ENCODE peak calls at places on chromosomes 2 and 18, in four cellular contexts. I is PC-3, F is adrenal gland, H is upper lobe of left lung. T is an unnamed sample. For H3K4me1, the result is how much of the 10 kb centered on the place peaks cover.

GRCh38 chr18:8052237-8052701 is 485.2 kb downstream of the PTPRM start:
- DNase-seq in H (no peak), F (no peak), I (peak), T (no peak)

GRCh38 chr18:57372444-57372843 is 20.1 kb downstream of the ST8SIA3 start:
- DNase-seq in F (no peak), H (no peak), I (no peak), T (no peak)

GRCh38 chr2:127064642-127065250 is 42.2 kb downstream of the BIN1 start:
- DNase-seq in H (peak), I (peak), F (peak), T (peak)

GRCh38 chr2:210617732-210618330 is 61.4 kb downstream of the CPS1 start:
- DNase-seq in F (peak), I (peak), H (no peak), T (no peak)

GRCh38 chr2:45458909-45459563 is 152.0 kb downstream of the SRBD1 start:
- DNase-seq in I (peak), F (no peak), H (peak), T (no peak)

GRCh38 chr2:105798595-105798994 is 53.9 kb downstream of the NCK2 start:
- DNase-seq in I (no peak), F (no peak), H (no peak), T (no peak)

GRCh38 chr18:75309564-75309963 is 99.0 kb downstream of the TSHZ1 start:
- DNase-seq in I (no peak), H (no peak), F (no peak), T (no peak)

GRCh38 chr18:47985837-47986236 is 55.4 kb upstream of the SMAD2 start:
- DNase-seq in F (no peak), H (peak), I (no peak), T (no peak)

GRCh38 chr18:24136967-24137373 is 1.9 kb upstream of the CABYR start:
- DNase-seq in H (no peak), I (peak), F (no peak), T (no peak)

GRCh38 chr2:189178007-189178406 is 1.6 kb downstream of the COL5A2 start:
- DNase-seq in H (no peak), F (no peak), I (no peak), T (no peak)
- H3K4me3 ChIP-seq in H (peak), F (peak), I (no peak), T (peak)

GRCh38 chr2:10335046-10335840 is 32.5 kb downstream of the HPCAL1 start:
- DNase-seq in I (peak), F (no peak), H (no peak), T (no peak)
- H3K4me1 ChIP-seq in I (under half), F (under half), H (under half), T (under half)

GRCh38 chr2:172082944-172083718 is 2.2 kb upstream of the DLX1 start:
- DNase-seq in I (no peak), H (no peak), F (no peak), T (no peak)
- H3K4me3 ChIP-seq in I (no peak), H (no peak), F (no peak), T (peak)

DNA sequence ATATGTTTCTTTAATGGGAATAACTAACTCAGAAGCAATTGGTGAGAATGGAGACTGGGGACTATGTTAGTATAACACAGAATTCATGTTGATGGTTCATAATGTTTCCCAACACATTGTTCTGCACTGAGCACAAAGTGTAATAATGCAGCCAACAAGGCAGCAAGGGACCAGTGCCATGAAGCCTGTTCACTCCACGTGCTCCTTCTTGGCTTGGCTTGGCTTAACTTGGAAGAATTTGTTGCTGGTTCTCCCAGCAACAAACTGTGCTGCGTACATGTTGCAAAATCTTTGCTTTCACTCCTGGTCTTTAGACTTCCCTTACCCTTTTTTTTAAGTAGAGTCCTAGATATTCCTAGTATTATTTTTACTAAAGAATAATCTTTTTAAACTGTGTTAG is 129.7 kb downstream of the MAP3K20 start:
- DNase-seq in F (no peak), H (peak), I (no peak), T (peak)
- H3K4me1 ChIP-seq in F (under half), H (under half), I (under half), T (half or more)

GRCh38 chr2:162914161-162914560 is 75.6 kb upstream of the KCNH7 start:
- DNase-seq in H (no peak), I (peak), F (no peak), T (no peak)
- H3K4me3 ChIP-seq in H (no peak), I (no peak), F (no peak), T (no peak)

DNA sequence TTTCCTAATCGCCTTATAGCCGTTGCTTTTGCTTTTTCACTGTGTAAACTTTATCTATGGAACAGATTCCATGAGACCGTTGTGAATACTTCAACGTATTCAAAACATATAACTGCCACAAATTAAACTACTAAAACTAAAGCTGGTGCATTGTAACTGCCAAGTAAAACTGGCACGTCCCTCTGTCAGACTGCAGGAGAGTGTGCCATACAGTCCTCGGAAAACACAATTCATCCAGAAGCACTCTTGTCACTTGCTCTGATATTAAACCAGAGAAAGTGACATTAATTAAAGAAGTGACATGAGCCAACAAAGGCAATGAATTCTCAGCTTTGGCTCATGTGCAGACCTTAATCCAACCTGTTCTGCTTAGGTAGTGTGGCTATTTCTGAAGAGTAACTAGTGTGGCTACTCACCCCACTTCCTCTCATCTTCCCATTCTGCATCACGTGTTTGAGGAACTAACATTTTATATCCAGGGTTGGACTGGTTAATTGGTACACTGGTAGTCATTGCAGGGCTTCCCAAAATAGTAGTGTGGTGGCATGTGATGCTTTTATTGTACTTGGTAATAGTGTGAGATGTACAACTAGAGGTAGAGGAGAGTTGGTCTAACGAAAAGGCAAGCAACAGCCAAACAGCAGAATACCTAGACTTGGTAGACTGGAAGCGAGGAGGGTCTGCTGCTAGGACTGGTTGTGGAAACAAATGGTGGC is 9.8 kb downstream of the VRK2 start:
- DNase-seq in F (no peak), I (no peak), H (no peak), T (no peak)
- H3K4me1 ChIP-seq in F (under half), I (under half), H (under half), T (under half)

DNA sequence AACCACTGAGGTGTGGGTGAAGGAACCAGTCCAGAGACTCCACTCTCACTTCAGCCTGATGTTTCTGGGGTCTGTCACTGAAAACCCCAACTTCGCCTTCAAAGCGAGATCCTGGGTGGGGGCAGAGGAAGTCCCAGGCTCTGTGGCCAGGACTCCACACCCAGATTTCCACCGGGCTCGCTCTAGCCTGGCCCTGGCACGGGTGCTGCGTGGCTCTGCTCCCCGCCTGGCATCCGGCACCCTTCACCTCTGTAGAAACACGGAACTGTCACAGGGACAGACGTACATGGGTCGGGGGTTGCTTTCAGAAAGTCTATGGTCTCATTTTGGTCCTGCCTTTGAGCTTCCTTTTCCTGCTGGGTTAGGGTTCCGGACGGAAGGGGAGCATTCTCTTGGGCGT is 41.6 kb downstream of the ODC1 start:
- DNase-seq in H (no peak), I (no peak), F (no peak), T (no peak)
- H3K4me3 ChIP-seq in H (no peak), I (no peak), F (no peak), T (peak)

T was measured in gastrocnemius medialis.